ENCODE peak calls at places on chromosomes 11 and 22, in eight cellular contexts. One of them, this sample, is unnamed.

GRCh38 chr11:57648791-57649735 is 649 bp downstream of the YPEL4 start:
- DNase-seq in hepatocyte: peak; percentile 40
- DNase-seq in SK-N-SH: peak; percentile 57
- DNase-seq in GM23338: peak; percentile 76
- DNase-seq in endothelial cell of umbilical vein: no peak
- DNase-seq in GM23248: peak; percentile 68
- DNase-seq in MM.1S: peak; percentile 36
- DNase-seq in fibroblast of lung: peak; percentile 28
- DNase-seq in this sample: peak; percentile 48

GRCh38 chr11:134639586-134640330 is 227.7 kb upstream of the B3GAT1 start:
- DNase-seq in hepatocyte: peak; percentile 23
- DNase-seq in SK-N-SH: no peak
- DNase-seq in GM23338: no peak
- DNase-seq in endothelial cell of umbilical vein: no peak
- DNase-seq in GM23248: no peak
- DNase-seq in MM.1S: no peak
- DNase-seq in fibroblast of lung: no peak
- DNase-seq in this sample: no peak

GRCh38 chr22:48538291-48538820 is 1289.3 kb downstream of the BRD1 start:
- DNase-seq in hepatocyte: no peak
- DNase-seq in SK-N-SH: no peak
- DNase-seq in GM23338: no peak
- DNase-seq in endothelial cell of umbilical vein: no peak
- DNase-seq in GM23248: no peak
- DNase-seq in MM.1S: no peak
- DNase-seq in fibroblast of lung: no peak
- DNase-seq in this sample: no peak

GRCh38 chr11:70468256-70469230 is 70.2 kb downstream of the CTTN start:
- DNase-seq in hepatocyte: no peak
- DNase-seq in SK-N-SH: no peak
- DNase-seq in GM23338: peak; percentile 45
- DNase-seq in endothelial cell of umbilical vein: no peak
- DNase-seq in GM23248: no peak
- DNase-seq in MM.1S: no peak
- DNase-seq in fibroblast of lung: no peak
- DNase-seq in this sample: no peak

GRCh38 chr22:48099251-48099650 is 1336.8 kb downstream of the TBC1D22A start:
- DNase-seq in hepatocyte: no peak
- DNase-seq in SK-N-SH: no peak
- DNase-seq in GM23338: no peak
- DNase-seq in endothelial cell of umbilical vein: no peak
- DNase-seq in GM23248: no peak
- DNase-seq in MM.1S: no peak
- DNase-seq in fibroblast of lung: no peak
- DNase-seq in this sample: peak; percentile 66

GRCh38 chr22:24185001-24185500 is 3.8 kb downstream of the SUSD2 start:
- DNase-seq in hepatocyte: no peak
- DNase-seq in SK-N-SH: peak; percentile 20
- DNase-seq in GM23338: no peak
- DNase-seq in endothelial cell of umbilical vein: no peak
- DNase-seq in GM23248: no peak
- DNase-seq in MM.1S: no peak
- DNase-seq in fibroblast of lung: no peak
- DNase-seq in this sample: no peak

GRCh38 chr11:71341596-71341995 is 89.2 kb upstream of the SHANK2 start:
- DNase-seq in hepatocyte: no peak
- DNase-seq in SK-N-SH: no peak
- DNase-seq in GM23338: no peak
- DNase-seq in endothelial cell of umbilical vein: no peak
- DNase-seq in GM23248: no peak
- DNase-seq in MM.1S: no peak
- DNase-seq in fibroblast of lung: no peak
- DNase-seq in this sample: no peak

GRCh38 chr11:128862913-128863660 is 4.0 kb downstream of the KCNJ1 start:
- DNase-seq in hepatocyte: no peak
- DNase-seq in SK-N-SH: no peak
- DNase-seq in GM23338: no peak
- DNase-seq in endothelial cell of umbilical vein: peak; percentile 25
- DNase-seq in GM23248: peak; percentile 86
- DNase-seq in MM.1S: no peak
- DNase-seq in fibroblast of lung: peak; percentile 69
- DNase-seq in this sample: no peak

GRCh38 chr11:109960831-109961230 is 132.4 kb upstream of the ZC3H12C start:
- DNase-seq in hepatocyte: peak; percentile 22
- DNase-seq in SK-N-SH: no peak
- DNase-seq in GM23338: peak; percentile 32
- DNase-seq in endothelial cell of umbilical vein: no peak
- DNase-seq in GM23248: peak; percentile 81
- DNase-seq in MM.1S: no peak
- DNase-seq in fibroblast of lung: peak; percentile 82
- DNase-seq in this sample: no peak

GRCh38 chr11:36452231-36452630 is 57.8 kb downstream of the TRAF6 start:
- DNase-seq in hepatocyte: no peak
- DNase-seq in SK-N-SH: no peak
- DNase-seq in GM23338: no peak
- DNase-seq in endothelial cell of umbilical vein: no peak
- DNase-seq in GM23248: peak; percentile 52
- DNase-seq in MM.1S: no peak
- DNase-seq in fibroblast of lung: peak; percentile 77
- DNase-seq in this sample: no peak

GRCh38 chr11:131910491-131911387 is 540.3 kb downstream of the NTM start:
- DNase-seq in hepatocyte: peak; percentile 23
- DNase-seq in SK-N-SH: peak; percentile 73
- DNase-seq in GM23338: peak; percentile 61
- DNase-seq in endothelial cell of umbilical vein: peak; percentile 43
- DNase-seq in GM23248: peak; percentile 77
- DNase-seq in MM.1S: no peak
- DNase-seq in fibroblast of lung: peak; percentile 55
- DNase-seq in this sample: no peak

GRCh38 chr11:69497221-69497787 is 15.8 kb downstream of the LINC01488 start:
- DNase-seq in hepatocyte: peak; percentile 83
- DNase-seq in SK-N-SH: no peak
- DNase-seq in GM23338: peak; percentile 49
- DNase-seq in endothelial cell of umbilical vein: peak; percentile 83
- DNase-seq in GM23248: peak; percentile 98
- DNase-seq in MM.1S: no peak
- DNase-seq in fibroblast of lung: peak; percentile 99
- DNase-seq in this sample: no peak

GRCh38 chr22:40679249-40679963 is at the start of gene MCHR1:
- DNase-seq in hepatocyte: peak; percentile 25
- DNase-seq in SK-N-SH: peak; percentile 56
- DNase-seq in GM23338: no peak
- DNase-seq in endothelial cell of umbilical vein: no peak
- DNase-seq in GM23248: peak; percentile 56
- DNase-seq in MM.1S: no peak
- DNase-seq in fibroblast of lung: peak; percentile 35
- DNase-seq in this sample: no peak

GRCh38 chr11:93225642-93226041 is 27.9 kb upstream of the SLC36A4 start:
- DNase-seq in hepatocyte: no peak
- DNase-seq in SK-N-SH: peak; percentile 46
- DNase-seq in GM23338: peak; percentile 8
- DNase-seq in endothelial cell of umbilical vein: peak; percentile 41
- DNase-seq in GM23248: peak; percentile 50
- DNase-seq in MM.1S: no peak
- DNase-seq in fibroblast of lung: peak; percentile 4
- DNase-seq in this sample: peak; percentile 28

GRCh38 chr22:27853404-27853803 is 51.8 kb upstream of the MN1 start:
- DNase-seq in hepatocyte: no peak
- DNase-seq in SK-N-SH: no peak
- DNase-seq in GM23338: no peak
- DNase-seq in endothelial cell of umbilical vein: no peak
- DNase-seq in GM23248: peak; percentile 63
- DNase-seq in MM.1S: no peak
- DNase-seq in fibroblast of lung: no peak
- DNase-seq in this sample: no peak

GRCh38 chr22:32536352-32536751 is 61.7 kb downstream of the FBXO7 start:
- DNase-seq in hepatocyte: no peak
- DNase-seq in SK-N-SH: no peak
- DNase-seq in GM23338: no peak
- DNase-seq in endothelial cell of umbilical vein: no peak
- DNase-seq in GM23248: no peak
- DNase-seq in MM.1S: peak; percentile 73
- DNase-seq in fibroblast of lung: no peak
- DNase-seq in this sample: peak; percentile 4

GRCh38 chr22:47693606-47694005 is 931.2 kb downstream of the TBC1D22A start:
- DNase-seq in hepatocyte: no peak
- DNase-seq in SK-N-SH: no peak
- DNase-seq in GM23338: no peak
- DNase-seq in endothelial cell of umbilical vein: no peak
- DNase-seq in GM23248: no peak
- DNase-seq in MM.1S: no peak
- DNase-seq in fibroblast of lung: no peak
- DNase-seq in this sample: no peak

GRCh38 chr11:33920838-33921613 is 29.1 kb upstream of the LMO2 start:
- DNase-seq in hepatocyte: no peak
- DNase-seq in SK-N-SH: no peak
- DNase-seq in GM23338: no peak
- DNase-seq in endothelial cell of umbilical vein: no peak
- DNase-seq in GM23248: peak; percentile 44
- DNase-seq in MM.1S: no peak
- DNase-seq in fibroblast of lung: peak; percentile 74
- DNase-seq in this sample: peak; percentile 50

GRCh38 chr22:21951062-21951461 is 1.6 kb downstream of the PPM1F start:
- DNase-seq in hepatocyte: no peak
- DNase-seq in SK-N-SH: no peak
- DNase-seq in GM23338: no peak
- DNase-seq in endothelial cell of umbilical vein: no peak
- DNase-seq in GM23248: no peak
- DNase-seq in MM.1S: no peak
- DNase-seq in fibroblast of lung: no peak
- DNase-seq in this sample: no peak

GRCh38 chr22:21952586-21953571 is at the start of gene PPM1F:
- DNase-seq in hepatocyte: peak; percentile 95
- DNase-seq in SK-N-SH: peak; percentile 99
- DNase-seq in GM23338: peak; percentile 85
- DNase-seq in endothelial cell of umbilical vein: peak; percentile 81
- DNase-seq in GM23248: peak; percentile 90
- DNase-seq in MM.1S: peak; percentile 85
- DNase-seq in fibroblast of lung: peak; percentile 48
- DNase-seq in this sample: peak; percentile 89

GRCh38 chr22:21949569-21949918 is 3.1 kb downstream of the PPM1F start:
- DNase-seq in hepatocyte: no peak
- DNase-seq in SK-N-SH: no peak
- DNase-seq in GM23338: no peak
- DNase-seq in endothelial cell of umbilical vein: no peak
- DNase-seq in GM23248: no peak
- DNase-seq in MM.1S: no peak
- DNase-seq in fibroblast of lung: no peak
- DNase-seq in this sample: no peak

GRCh38 chr22:21949948-21950347 is 2.7 kb downstream of the PPM1F start:
- DNase-seq in hepatocyte: no peak
- DNase-seq in SK-N-SH: no peak
- DNase-seq in GM23338: no peak
- DNase-seq in endothelial cell of umbilical vein: no peak
- DNase-seq in GM23248: no peak
- DNase-seq in MM.1S: no peak
- DNase-seq in fibroblast of lung: no peak
- DNase-seq in this sample: no peak

GRCh38 chr22:21951931-21952465 is 650 bp downstream of the PPM1F start:
- DNase-seq in hepatocyte: peak; percentile 68
- DNase-seq in SK-N-SH: peak; percentile 59
- DNase-seq in GM23338: peak; percentile 74
- DNase-seq in endothelial cell of umbilical vein: peak; percentile 51
- DNase-seq in GM23248: peak; percentile 76
- DNase-seq in MM.1S: peak; percentile 15
- DNase-seq in fibroblast of lung: peak; percentile 63
- DNase-seq in this sample: peak; percentile 58
- H2AFZ ChIP-seq in hepatocyte: peak overlapping the region; percentile 75
- H2AFZ ChIP-seq in SK-N-SH: peak overlapping the region; percentile 11
- H2AFZ ChIP-seq in GM23338: peak overlapping the region; percentile 74
- H2AFZ ChIP-seq in endothelial cell of umbilical vein: no peak overlapping the region
- H2AFZ ChIP-seq in GM23248: peak overlapping the region; percentile 76
- H2AFZ ChIP-seq in MM.1S: peak overlapping the region; percentile 88
- H2AFZ ChIP-seq in fibroblast of lung: no peak overlapping the region
- H2AFZ ChIP-seq in this sample: peak overlapping the region; percentile 40

GRCh38 chr11:65439331-65440181 is 17.0 kb downstream of the NEAT1 start:
- DNase-seq in hepatocyte: no peak
- DNase-seq in SK-N-SH: no peak
- DNase-seq in GM23338: no peak
- DNase-seq in endothelial cell of umbilical vein: peak; percentile 32
- DNase-seq in GM23248: peak; percentile 58
- DNase-seq in MM.1S: peak; percentile 15
- DNase-seq in fibroblast of lung: peak; percentile 36
- DNase-seq in this sample: no peak
- H4K20me1 ChIP-seq in hepatocyte: peaks cover 72% of the 10 kb centered on the region
- H4K20me1 ChIP-seq in SK-N-SH: peaks cover 99% of the 10 kb centered on the region
- H4K20me1 ChIP-seq in GM23338: no peaks in the 10 kb centered on the region
- H4K20me1 ChIP-seq in endothelial cell of umbilical vein: peaks cover 9% of the 10 kb centered on the region
- H4K20me1 ChIP-seq in GM23248: peaks cover 59% of the 10 kb centered on the region
- H4K20me1 ChIP-seq in MM.1S: peaks cover 11% of the 10 kb centered on the region
- H4K20me1 ChIP-seq in fibroblast of lung: peaks cover 10% of the 10 kb centered on the region
- H4K20me1 ChIP-seq in this sample: no peaks in the 10 kb centered on the region

GRCh38 chr22:30077279-30077678 is 3.0 kb upstream of the HORMAD2 start:
- DNase-seq in hepatocyte: peak; percentile 35
- DNase-seq in SK-N-SH: peak; percentile 42
- DNase-seq in GM23338: no peak
- DNase-seq in endothelial cell of umbilical vein: no peak
- DNase-seq in GM23248: no peak
- DNase-seq in MM.1S: no peak
- DNase-seq in fibroblast of lung: no peak
- DNase-seq in this sample: no peak
- H3K4me2 ChIP-seq in hepatocyte: peak overlapping the region; percentile 22
- H3K4me2 ChIP-seq in SK-N-SH: no peak overlapping the region
- H3K4me2 ChIP-seq in GM23338: no peak overlapping the region
- H3K4me2 ChIP-seq in endothelial cell of umbilical vein: no peak overlapping the region
- H3K4me2 ChIP-seq in GM23248: no peak overlapping the region
- H3K4me2 ChIP-seq in MM.1S: no peak overlapping the region
- H3K4me2 ChIP-seq in fibroblast of lung: no peak overlapping the region
- H3K4me2 ChIP-seq in this sample: no peak overlapping the region

GRCh38 chr22:29782061-29782845 is 15.1 kb downstream of the UQCR10 start:
- DNase-seq in hepatocyte: peak; percentile 42
- DNase-seq in SK-N-SH: no peak
- DNase-seq in GM23338: no peak
- DNase-seq in endothelial cell of umbilical vein: no peak
- DNase-seq in GM23248: peak; percentile 51
- DNase-seq in MM.1S: no peak
- DNase-seq in fibroblast of lung: peak; percentile 71
- DNase-seq in this sample: no peak
- H2AFZ ChIP-seq in hepatocyte: no peak overlapping the region
- H2AFZ ChIP-seq in SK-N-SH: peak overlapping the region; percentile 15
- H2AFZ ChIP-seq in GM23338: no peak overlapping the region
- H2AFZ ChIP-seq in endothelial cell of umbilical vein: no peak overlapping the region
- H2AFZ ChIP-seq in GM23248: peak overlapping the region; percentile 81
- H2AFZ ChIP-seq in MM.1S: no peak overlapping the region
- H2AFZ ChIP-seq in fibroblast of lung: peak overlapping the region; percentile 39
- H2AFZ ChIP-seq in this sample: no peak overlapping the region

GRCh38 chr11:102359372-102359771 is 12.4 kb downstream of the BIRC2 start:
- DNase-seq in hepatocyte: no peak
- DNase-seq in SK-N-SH: no peak
- DNase-seq in GM23338: no peak
- DNase-seq in endothelial cell of umbilical vein: no peak
- DNase-seq in GM23248: no peak
- DNase-seq in MM.1S: no peak
- DNase-seq in fibroblast of lung: no peak
- DNase-seq in this sample: no peak
- H4K20me1 ChIP-seq in hepatocyte: no peaks in the 10 kb centered on the region
- H4K20me1 ChIP-seq in SK-N-SH: peaks cover 14% of the 10 kb centered on the region
- H4K20me1 ChIP-seq in GM23338: peaks cover 8% of the 10 kb centered on the region
- H4K20me1 ChIP-seq in endothelial cell of umbilical vein: no peaks in the 10 kb centered on the region
- H4K20me1 ChIP-seq in GM23248: no peaks in the 10 kb centered on the region
- H4K20me1 ChIP-seq in MM.1S: no peaks in the 10 kb centered on the region
- H4K20me1 ChIP-seq in fibroblast of lung: no peaks in the 10 kb centered on the region
- H4K20me1 ChIP-seq in this sample: no peaks in the 10 kb centered on the region